ENCODE peak calls at places on chromosomes 6 and 20, in five cellular contexts. I is kidney, F is thoracic aorta, E is suprapubic skin, U is psoas muscle. G is an unnamed sample.

GRCh38 chr6:93040375-93040774 is 379.0 kb downstream of the EPHA7 start:
- DNase-seq in E (no peak), U (no peak), I (no peak), F (no peak), G (no peak)

GRCh38 chr20:9214676-9215075 is 145.8 kb downstream of the PLCB4 start:
- DNase-seq in I (no peak), U (no peak), E (no peak), F (no peak), G (no peak)

GRCh38 chr6:115838763-115839401 is 221.8 kb downstream of the FRK start:
- DNase-seq in U (no peak), F (no peak), I (no peak), E (no peak), G (no peak)

GRCh38 chr6:90645634-90646033 is 58.8 kb upstream of the MAP3K7 start:
- DNase-seq in U (no peak), I (no peak), E (no peak), F (no peak), G (no peak)

GRCh38 chr6:129929433-129929832 is 68.3 kb upstream of the TMEM244 start:
- DNase-seq in F (no peak), E (no peak), I (no peak), U (no peak), G (no peak)

GRCh38 chr6:42424906-42425474 is 26.7 kb downstream of the TRERF1 start:
- DNase-seq in E (no peak), U (no peak), F (no peak), I (no peak), G (no peak)

GRCh38 chr6:89992818-89993217 is 98.5 kb downstream of the GJA10 start:
- DNase-seq in U (no peak), I (no peak), E (no peak), F (no peak), G (no peak)

GRCh38 chr6:16130437-16130891 is 1.6 kb downstream of the MYLIP start:
- DNase-seq in U (no peak), E (no peak), F (no peak), I (no peak), G (no peak)

GRCh38 chr6:1986454-1987243 is 258.8 kb downstream of the GMDS start:
- DNase-seq in E (no peak), U (no peak), I (no peak), F (no peak), G (no peak)

GRCh38 chr6:95614094-95614493 is 36.8 kb downstream of the MANEA start:
- DNase-seq in F (no peak), E (no peak), U (no peak), I (no peak), G (no peak)

GRCh38 chr20:8438748-8439147 is 306.7 kb downstream of the PLCB1 start:
- DNase-seq in E (no peak), U (no peak), F (no peak), I (no peak), G (no peak)

GRCh38 chr6:56370591-56371198 is 123.3 kb upstream of the COL21A1 start:
- DNase-seq in F (peak), E (no peak), I (no peak), U (no peak), G (no peak)

GRCh38 chr6:167455371-167455770 is 130.5 kb downstream of the TTLL2 start:
- DNase-seq in E (no peak), I (no peak), F (no peak), U (no peak), G (no peak)

GRCh38 chr6:147201885-147202515 is 2.2 kb upstream of the STXBP5 start:
- DNase-seq in F (no peak), E (no peak), U (peak), I (no peak), G (no peak)

GRCh38 chr20:50321797-50322480 is 131.3 kb downstream of the CEBPB start:
- DNase-seq in U (no peak), F (no peak), I (peak), E (no peak), G (peak)

GRCh38 chr6:81054011-81054410 is 698.5 kb downstream of the TENT5A start:
- DNase-seq in E (no peak), F (no peak), U (no peak), I (no peak), G (no peak)

GRCh38 chr6:56693246-56693607 is 50.5 kb upstream of the DST start:
- DNase-seq in I (peak), U (peak), F (peak), E (peak), G (no peak)

GRCh38 chr6:84460491-84460890 is 233.0 kb upstream of the CEP162 start:
- DNase-seq in F (no peak), I (no peak), E (no peak), U (no peak), G (no peak)

GRCh38 chr6:117733341-117733740 is 58.1 kb downstream of the NUS1 start:
- DNase-seq in U (no peak), E (no peak), I (no peak), F (no peak), G (no peak)

GRCh38 chr20:55052464-55052863 is 577.1 kb downstream of the DOK5 start:
- DNase-seq in F (no peak), I (no peak), E (no peak), U (no peak), G (no peak)

GRCh38 chr6:145372671-145373123 is 362.6 kb downstream of the EPM2A start:
- DNase-seq in E (no peak), I (no peak), F (no peak), U (no peak), G (no peak)

GRCh38 chr20:37821691-37822655 is 81.0 kb upstream of the VSTM2L start:
- DNase-seq in E (no peak), I (no peak), U (no peak), F (no peak), G (no peak)

GRCh38 chr6:46989384-46989783 is 52.7 kb downstream of the ADGRF1 start:
- DNase-seq in E (no peak), U (no peak), F (no peak), I (no peak), G (no peak)

GRCh38 chr20:51036226-51036625 is 13.3 kb upstream of the KCNG1 start:
- DNase-seq in F (no peak), U (no peak), E (no peak), I (no peak), G (no peak)

GRCh38 chr6:12058164-12058926 is 46.2 kb downstream of the HIVEP1 start:
- DNase-seq in F (no peak), E (no peak), I (no peak), U (no peak), G (no peak)

GRCh38 chr6:168607272-168608112 is 166.5 kb downstream of the SMOC2 start:
- DNase-seq in U (no peak), E (no peak), F (no peak), I (peak), G (no peak)

GRCh38 chr20:37552415-37552814 is 24.7 kb upstream of the BLCAP start:
- DNase-seq in U (no peak), F (no peak), I (no peak), E (no peak), G (no peak)

GRCh38 chr6:138656278-138656803 is 117.2 kb upstream of the CCDC28A start:
- DNase-seq in E (no peak), I (no peak), F (no peak), U (no peak), G (no peak)

GRCh38 chr6:143098054-143098673 is 37.5 kb downstream of the AIG1 start:
- DNase-seq in E (no peak), U (no peak), F (no peak), I (no peak), G (no peak)

GRCh38 chr6:81002126-81002525 is 750.4 kb downstream of the TENT5A start:
- DNase-seq in U (no peak), E (no peak), F (no peak), I (no peak), G (no peak)

GRCh38 chr6:15654250-15654649 is 8.6 kb downstream of the DTNBP1 start:
- DNase-seq in U (no peak), F (no peak), I (no peak), E (no peak), G (no peak)

GRCh38 chr6:157034433-157035230 is 257.5 kb downstream of the ARID1B start:
- DNase-seq in I (no peak), F (no peak), E (no peak), U (no peak), G (no peak)

GRCh38 chr20:54083459-54083858 is 13.1 kb upstream of the BCAS1 start:
- DNase-seq in I (no peak), U (no peak), F (no peak), E (no peak), G (no peak)

GRCh38 chr6:166691199-166691598 is 64.1 kb upstream of the RPS6KA2 start:
- DNase-seq in F (no peak), U (peak), I (no peak), E (no peak), G (no peak)

GRCh38 chr20:47380481-47380880 is 24.0 kb upstream of the ZMYND8 start:
- DNase-seq in E (no peak), I (no peak), U (no peak), F (no peak), G (no peak)
- H3K27ac ChIP-seq in E (no peak), I (no peak), U (no peak), F (no peak), G (peak)

DNA sequence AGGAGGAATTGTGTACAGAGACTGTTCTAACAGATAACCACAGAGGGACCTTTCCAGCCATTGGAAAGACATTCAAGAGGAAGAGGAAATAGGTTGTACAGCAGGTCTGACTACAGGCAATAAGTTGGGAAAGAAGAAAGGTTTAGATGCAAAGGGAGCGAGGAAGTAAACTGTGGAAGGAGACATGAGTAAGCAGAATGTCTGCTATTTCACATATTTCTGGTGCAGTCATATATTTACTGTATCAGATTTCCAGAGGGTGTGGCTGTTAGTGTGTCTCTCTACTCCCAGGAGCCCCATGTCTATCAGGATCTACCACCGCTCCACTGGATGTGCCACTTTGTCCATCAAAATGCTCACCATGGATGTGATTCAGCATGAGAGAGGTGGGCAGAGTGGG is 25.9 kb downstream of the MRS2 start:
- DNase-seq in E (no peak), F (no peak), U (no peak), I (no peak), G (no peak)
- H3K27ac ChIP-seq in E (no peak), F (no peak), U (no peak), I (no peak), G (peak)

GRCh38 chr6:102918161-102918560 is 1524.7 kb downstream of the GRIK2 start:
- DNase-seq in I (no peak), E (no peak), F (no peak), U (no peak), G (no peak)
- H3K27ac ChIP-seq in I (no peak), E (no peak), F (no peak), U (no peak), G (no peak)

DNA sequence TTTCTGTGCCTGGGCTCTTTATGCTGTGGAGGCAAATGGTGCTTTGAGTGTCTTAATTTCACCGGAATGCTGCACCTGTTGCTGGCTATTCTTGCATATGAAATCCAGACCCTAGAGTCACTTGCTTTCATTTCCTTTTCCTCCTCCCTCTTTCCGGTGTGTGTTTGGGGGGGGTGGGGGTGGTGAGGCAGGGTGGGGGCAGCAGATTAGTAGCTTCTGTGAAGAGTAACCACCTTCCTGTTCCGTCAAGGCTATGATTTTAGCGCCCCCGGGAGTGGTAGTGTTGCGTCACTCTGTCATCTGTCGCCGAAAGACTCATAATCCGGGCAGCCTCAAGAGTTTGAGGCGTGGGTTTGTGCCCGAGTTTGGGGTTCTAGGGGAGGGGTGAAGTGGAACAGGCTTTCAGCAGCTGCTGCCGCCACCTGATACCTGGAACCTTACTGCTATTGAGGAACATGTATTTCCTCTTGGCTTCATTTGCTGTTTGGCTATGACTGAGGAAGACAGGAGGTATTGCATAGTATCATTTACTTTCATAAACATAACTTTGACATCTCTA is 49.1 kb downstream of the UTRN start:
- DNase-seq in F (no peak), E (no peak), U (peak), I (peak), G (no peak)
- H3K27ac ChIP-seq in F (no peak), E (peak), U (peak), I (no peak), G (no peak)

DNA sequence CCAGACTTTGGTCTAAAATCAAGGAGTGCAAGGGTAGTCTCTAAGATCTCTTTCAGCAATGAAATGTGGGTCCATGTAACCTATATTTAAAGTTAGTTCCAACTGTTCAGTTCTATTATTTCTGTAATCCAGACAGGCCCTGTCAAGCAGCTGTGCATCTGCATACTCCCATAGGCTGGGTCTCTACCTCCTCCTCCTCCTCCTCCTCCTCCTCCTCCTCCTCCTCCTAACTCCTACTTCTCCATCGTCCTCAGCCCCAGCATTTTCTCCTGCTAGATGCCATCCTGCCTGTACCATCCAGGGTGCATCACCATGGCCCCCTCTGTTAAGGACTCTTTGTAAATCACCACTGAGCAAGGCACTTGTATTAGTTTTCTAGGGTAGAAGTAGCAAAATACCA is 52.4 kb upstream of the TPD52L1 start:
- DNase-seq in F (no peak), U (no peak), I (no peak), E (no peak), G (no peak)
- H3K27ac ChIP-seq in F (peak), U (no peak), I (no peak), E (no peak), G (peak)

GRCh38 chr6:18352842-18353241 is 34.3 kb upstream of the RNF144B start:
- DNase-seq in I (no peak), F (no peak), U (no peak), E (no peak), G (peak)

GRCh38 chr6:18350728-18351127 is 36.4 kb upstream of the RNF144B start:
- DNase-seq in U (no peak), F (no peak), E (no peak), I (no peak), G (no peak)

GRCh38 chr6:18349350-18349749 is 37.8 kb upstream of the RNF144B start:
- DNase-seq in I (no peak), E (no peak), F (no peak), U (no peak), G (no peak)

GRCh38 chr6:18350271-18350670 is 36.9 kb upstream of the RNF144B start:
- DNase-seq in U (no peak), I (no peak), F (no peak), E (no peak), G (no peak)

DNA sequence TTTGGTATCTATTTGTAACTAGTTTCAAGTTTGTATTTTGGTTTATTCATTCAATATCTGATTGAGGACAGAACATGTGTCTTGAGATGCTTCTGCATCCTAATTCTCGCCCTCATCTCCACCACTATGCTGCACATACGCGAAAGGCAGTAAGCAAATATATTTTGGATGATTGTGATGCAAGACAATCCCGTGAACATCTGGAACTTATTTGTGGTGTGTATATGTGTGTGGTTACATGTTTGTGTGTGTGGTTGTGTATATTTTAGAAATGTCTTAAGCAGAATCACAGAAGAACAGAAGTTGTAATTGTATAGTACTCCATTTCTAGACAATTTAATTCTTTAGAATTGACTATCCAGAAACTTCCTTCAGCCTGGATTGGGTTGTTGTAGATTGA is 35.1 kb upstream of the RNF144B start:
- DNase-seq in I (no peak), U (no peak), E (no peak), F (no peak), G (no peak)
- H3K27ac ChIP-seq in I (no peak), U (no peak), E (peak), F (no peak), G (peak)

DNA sequence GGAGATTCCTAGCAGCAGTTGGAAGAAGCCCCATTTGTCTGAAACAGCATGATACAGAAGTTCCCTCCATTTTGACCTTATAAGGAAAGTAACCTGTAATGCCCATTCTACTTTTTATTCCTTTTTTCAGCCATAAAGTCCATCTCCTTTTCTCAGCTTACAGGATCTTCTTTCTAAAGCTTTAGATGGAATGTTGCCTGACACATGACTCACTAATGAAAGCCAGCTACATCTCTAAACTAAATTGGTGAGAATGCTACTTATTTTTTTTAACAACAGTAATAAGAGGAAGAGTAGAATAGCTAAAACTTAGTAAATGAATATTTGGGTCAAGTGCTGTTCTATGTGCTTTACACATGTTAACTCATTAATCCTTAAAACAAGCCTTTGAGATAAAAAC is 234.1 kb downstream of the CDH26 start:
- DNase-seq in U (no peak), E (no peak), I (no peak), F (no peak), G (no peak)
- H3K27ac ChIP-seq in U (no peak), E (no peak), I (no peak), F (no peak), G (no peak)

GRCh38 chr6:34549804-34550202 is 6.3 kb downstream of the SPDEF start:
- DNase-seq in I (no peak), U (no peak), F (no peak), E (no peak), G (no peak)
- H3K27ac ChIP-seq in I (no peak), U (no peak), F (no peak), E (no peak), G (no peak)

DNA sequence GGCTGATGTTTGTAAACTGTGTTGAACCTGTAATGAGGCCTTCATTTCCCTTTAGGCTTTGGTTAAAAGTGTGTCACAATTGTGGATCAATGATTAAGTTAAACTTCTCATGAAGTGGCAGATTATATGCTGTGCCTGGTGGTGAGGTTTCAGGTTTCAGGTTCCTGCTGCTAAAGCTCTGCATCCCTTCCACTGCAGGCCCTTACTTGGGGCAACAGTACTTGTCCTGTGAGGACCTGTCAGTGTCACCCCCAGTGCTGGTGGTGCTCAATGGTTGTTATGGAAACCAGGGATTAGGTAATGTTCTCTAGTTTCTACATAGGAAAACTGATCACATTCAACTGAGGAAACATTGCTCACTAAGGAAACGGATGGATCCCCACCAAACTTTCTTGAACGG is 18.5 kb downstream of the RPP21 start:
- DNase-seq in F (no peak), I (no peak), E (no peak), U (no peak), G (no peak)
- H3K27ac ChIP-seq in F (no peak), I (no peak), E (no peak), U (no peak), G (no peak)